ENCODE peak calls at places on chromosomes 16 and 17, in eight cellular contexts. T is tibial nerve, M is esophagus muscularis mucosa, I is H1, R is SK-N-SH, B is transverse colon, L is ovary, F is K562. U is an unnamed sample. For H3K36me3, the result is how much of the 10 kb centered on the place peaks cover.

GRCh38 chr17:74211929-74212261 is 1.5 kb upstream of the TTYH2 start:
- DNase-seq in T (no peak), M (no peak), I (no peak), R (no peak), B (no peak), L (no peak), F (peak), U (no peak)

GRCh38 chr17:67628580-67629013 is 89.1 kb upstream of the NOL11 start:
- DNase-seq in T (no peak), M (no peak), I (peak), R (peak), B (no peak), L (no peak), F (peak), U (peak)

GRCh38 chr17:79560527-79560926 is 50.3 kb downstream of the RBFOX3 start:
- DNase-seq in T (no peak), M (no peak), I (no peak), R (no peak), B (no peak), L (no peak), F (no peak), U (no peak)

GRCh38 chr16:72228014-72228413 is 56.1 kb upstream of the PMFBP1 start:
- DNase-seq in T (no peak), M (no peak), I (no peak), R (no peak), B (no peak), L (no peak), F (no peak), U (no peak)

GRCh38 chr17:48149174-48150106 is 41.9 kb downstream of the SNX11 start:
- DNase-seq in T (no peak), M (no peak), I (no peak), R (peak), B (no peak), L (no peak), F (peak), U (no peak)

GRCh38 chr16:10729649-10730048 is 14.0 kb upstream of the NUBP1 start:
- DNase-seq in T (no peak), M (peak), I (no peak), R (no peak), B (peak), L (no peak), F (no peak), U (no peak)

GRCh38 chr17:82088838-82089722 is 9.0 kb downstream of the FASN start:
- DNase-seq in T (no peak), M (no peak), I (no peak), R (no peak), B (no peak), L (peak), F (no peak), U (no peak)

GRCh38 chr17:58006563-58006923 is 503 bp downstream of the SRSF1 start:
- DNase-seq in T (peak), M (peak), I (no peak), R (peak), B (peak), L (peak), F (peak), U (peak)

GRCh38 chr17:12850996-12851395 is 61.7 kb downstream of the ARHGAP44 start:
- DNase-seq in T (no peak), M (no peak), I (no peak), R (no peak), B (no peak), L (no peak), F (no peak), U (no peak)

GRCh38 chr17:80538484-80538883 is 6.2 kb upstream of the RPTOR start:
- DNase-seq in T (no peak), M (no peak), I (no peak), R (no peak), B (no peak), L (no peak), F (no peak), U (no peak)

GRCh38 chr17:67221062-67221998 is 23.7 kb downstream of the HELZ start:
- DNase-seq in T (no peak), M (no peak), I (no peak), R (peak), B (no peak), L (no peak), F (peak), U (no peak)

GRCh38 chr17:39365252-39365651 is 36.2 kb downstream of the FBXL20 start:
- DNase-seq in T (no peak), M (no peak), I (no peak), R (no peak), B (no peak), L (no peak), F (no peak), U (no peak)
- TF ChIP-seq EP300 in T (peak), M (no peak), I (no peak), R (no peak), B (no peak), L (no peak), F (no peak), U (no peak)

GRCh38 chr16:89043636-89044393 is 49.8 kb upstream of the ACSF3 start:
- DNase-seq in T (no peak), M (no peak), I (no peak), R (no peak), B (no peak), L (no peak), F (no peak), U (no peak)

GRCh38 chr16:89041571-89042481 is 51.8 kb upstream of the ACSF3 start:
- DNase-seq in T (no peak), M (no peak), I (no peak), R (no peak), B (no peak), L (no peak), F (no peak), U (no peak)

GRCh38 chr16:89044394-89045180 is 49.1 kb upstream of the ACSF3 start:
- DNase-seq in T (no peak), M (no peak), I (no peak), R (peak), B (no peak), L (no peak), F (no peak), U (no peak)

GRCh38 chr16:89040861-89041570 is 52.6 kb upstream of the ACSF3 start:
- DNase-seq in T (no peak), M (no peak), I (no peak), R (no peak), B (no peak), L (no peak), F (no peak), U (no peak)

DNA sequence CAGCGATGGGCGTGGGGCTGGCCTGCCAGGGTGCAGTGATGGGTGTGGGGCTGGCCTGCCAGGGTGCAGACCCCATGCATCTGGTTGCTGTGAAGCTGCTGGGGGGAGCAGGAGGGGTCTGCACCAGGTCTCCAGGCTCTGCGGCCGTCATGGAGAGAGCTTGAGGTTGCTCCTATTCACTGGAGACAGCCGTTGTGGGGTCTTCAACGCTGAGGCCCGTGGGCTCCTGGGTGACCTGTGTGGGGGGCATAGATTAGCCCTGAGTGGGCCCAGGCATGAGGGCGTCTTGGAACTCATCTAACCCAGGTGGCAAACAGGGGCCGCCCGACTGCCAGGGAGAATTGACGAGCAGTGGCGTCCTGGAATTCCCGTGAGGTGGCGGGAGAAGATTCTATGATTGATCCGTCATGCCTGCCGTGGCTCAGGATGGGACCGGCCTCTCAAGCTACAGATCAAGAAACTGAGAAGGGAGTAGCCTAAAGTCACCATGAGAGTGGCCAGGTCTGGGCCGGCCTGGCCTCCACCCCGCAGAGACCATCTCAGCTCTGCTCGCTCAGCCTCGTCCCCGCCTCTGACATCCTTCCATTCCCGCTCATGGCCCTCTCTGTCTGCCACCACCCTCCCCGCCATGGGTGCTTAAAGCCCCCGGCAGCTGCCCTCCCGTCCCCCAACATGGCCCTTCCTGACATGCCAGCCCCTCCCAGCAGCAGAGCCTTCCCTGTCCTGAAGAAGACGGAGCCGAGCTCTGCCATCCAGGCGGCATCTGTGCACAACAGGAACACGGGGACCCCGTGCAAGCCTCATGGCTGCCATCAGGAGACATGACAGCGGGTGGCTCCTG is 50.7 kb upstream of the ACSF3 start:
- DNase-seq in T (no peak), M (no peak), I (no peak), R (no peak), B (no peak), L (no peak), F (no peak), U (no peak)
- H3K36me3 ChIP-seq in T (under half), M (under half), I (under half), R (under half), B (under half), L (under half), F (under half), U (under half)

DNA sequence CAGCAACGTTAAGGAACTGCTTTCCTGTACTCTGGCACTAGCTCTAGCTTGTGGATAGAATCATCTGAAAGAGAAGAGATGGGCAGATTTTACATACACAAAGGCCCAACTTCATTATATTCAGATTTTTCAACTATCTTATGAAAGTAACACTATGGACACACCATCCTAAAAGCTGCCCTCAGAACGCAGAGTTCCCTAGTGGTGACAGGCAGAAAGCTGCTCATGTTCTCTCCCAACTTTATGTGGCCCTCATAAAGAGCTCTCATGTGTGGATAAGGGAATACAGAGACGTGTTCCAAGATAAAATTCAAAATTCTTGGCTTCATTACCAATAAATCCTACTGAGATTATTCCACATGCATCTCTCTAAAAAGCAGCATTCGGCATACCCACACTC is 1.5 kb downstream of the CFAP20 start:
- DNase-seq in T (no peak), M (no peak), I (no peak), R (no peak), B (no peak), L (no peak), F (no peak), U (no peak)
- TF ChIP-seq EP300 in T (no peak), M (no peak), I (no peak), R (no peak), B (no peak), L (no peak), F (no peak), U (no peak)

GRCh38 chr17:64060331-64060730 is 39.9 kb upstream of the ICAM2 start:
- DNase-seq in T (no peak), M (no peak), I (no peak), R (no peak), B (no peak), L (no peak), F (no peak), U (no peak)
- H3K36me3 ChIP-seq in T (half or more), M (half or more), I (under half), R (under half), B (under half), L (under half), F (under half), U (half or more)

DNA sequence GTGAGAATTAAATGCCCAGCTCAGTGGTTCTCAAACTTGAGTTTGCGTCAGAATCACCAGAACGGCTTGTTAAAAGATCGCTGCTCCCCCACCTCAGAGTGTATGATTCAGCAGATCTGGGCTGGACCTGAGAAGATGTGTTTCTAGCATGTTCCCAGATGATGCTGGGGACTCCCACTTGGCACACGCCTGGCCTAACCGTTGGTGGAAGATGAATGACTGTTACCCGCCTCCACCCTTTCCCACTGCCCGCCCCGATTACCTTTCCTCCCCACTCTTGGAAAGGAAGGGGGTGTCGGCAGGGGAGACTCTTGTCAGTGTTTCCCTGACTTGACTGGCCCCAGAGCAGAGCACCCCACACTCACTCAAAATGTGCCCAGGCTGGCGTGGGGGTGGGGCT is 29.2 kb upstream of the ABCC3 start:
- DNase-seq in T (no peak), M (no peak), I (no peak), R (no peak), B (no peak), L (no peak), F (peak), U (no peak)
- TF ChIP-seq EP300 in T (no peak), M (no peak), I (no peak), R (no peak), B (no peak), L (no peak), F (no peak), U (no peak)

GRCh38 chr16:67199808-67200198 is 872 bp downstream of the ELMO3 start:
- DNase-seq in T (no peak), M (no peak), I (no peak), R (peak), B (peak), L (peak), F (no peak), U (no peak)
- H3K36me3 ChIP-seq in T (half or more), M (half or more), I (under half), R (half or more), B (under half), L (under half), F (half or more), U (half or more)

DNA sequence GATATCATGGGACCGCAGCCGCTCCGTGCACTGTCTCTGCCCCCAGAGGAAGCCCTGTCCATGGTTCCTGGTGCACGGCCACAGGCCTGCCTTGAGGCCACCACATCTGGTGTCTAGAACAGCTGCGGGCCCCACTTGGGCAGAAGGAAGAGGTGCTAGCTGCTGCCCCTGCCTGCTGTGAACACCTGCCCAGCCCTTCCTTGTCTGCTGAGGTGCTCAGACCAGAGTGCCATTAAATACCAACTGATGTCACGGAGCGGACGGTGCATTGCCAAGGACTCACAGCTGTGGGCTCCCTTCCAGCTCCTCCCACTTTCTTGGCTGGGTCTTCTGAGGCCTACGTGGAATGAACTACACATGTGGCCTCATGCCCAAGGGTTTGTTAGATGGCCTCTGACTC is 146.1 kb downstream of the RAB11FIP4 start:
- DNase-seq in T (no peak), M (no peak), I (no peak), R (no peak), B (peak), L (peak), F (no peak), U (peak)
- TF ChIP-seq EP300 in T (no peak), M (no peak), I (no peak), R (no peak), B (no peak), L (no peak), F (no peak), U (no peak)

DNA sequence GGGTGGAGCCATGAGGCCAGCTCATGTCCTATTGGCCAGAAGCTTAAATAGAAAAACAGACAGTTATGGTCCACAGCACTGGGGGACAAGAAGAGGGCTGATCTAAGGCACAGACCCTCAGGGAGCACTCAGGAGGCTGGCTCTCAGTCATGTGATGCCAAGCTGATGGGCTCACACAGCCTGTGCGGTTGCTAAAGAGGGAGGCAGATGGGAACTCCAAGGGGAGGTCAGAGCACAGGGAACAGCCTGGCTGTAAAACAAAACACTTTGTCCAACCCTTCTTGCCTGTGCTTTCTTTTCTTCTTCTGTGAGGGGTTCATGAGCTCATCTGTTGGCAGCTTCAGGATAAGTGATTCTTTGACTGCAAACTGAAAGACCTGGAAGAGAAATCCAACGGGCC is 27.2 kb downstream of the CNTNAP1 start:
- DNase-seq in T (no peak), M (no peak), I (no peak), R (no peak), B (no peak), L (no peak), F (no peak), U (no peak)
- H3K36me3 ChIP-seq in T (half or more), M (half or more), I (under half), R (half or more), B (half or more), L (under half), F (half or more), U (half or more)

DNA sequence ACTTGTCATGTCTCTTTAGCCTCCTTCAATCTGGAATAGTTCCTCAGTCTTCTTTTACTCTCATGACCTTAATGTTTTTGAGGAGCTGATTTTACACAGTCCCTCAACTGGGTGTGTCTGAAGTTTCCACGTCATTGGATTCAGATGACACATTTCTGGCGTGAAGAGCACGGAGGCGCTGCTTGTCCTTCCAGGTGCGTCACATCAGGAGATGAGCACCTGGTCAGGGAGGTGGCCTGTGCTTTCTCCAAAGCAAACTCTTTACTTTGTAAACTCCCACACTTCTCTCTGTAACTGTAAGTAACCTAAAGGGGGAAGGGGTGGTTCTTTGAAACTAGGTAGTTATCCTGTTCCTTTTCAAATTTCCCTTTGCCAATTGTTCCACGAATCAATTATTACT is 52.5 kb upstream of the MNT start:
- DNase-seq in T (no peak), M (no peak), I (no peak), R (no peak), B (no peak), L (no peak), F (no peak), U (no peak)
- TF ChIP-seq EP300 in T (no peak), M (no peak), I (no peak), R (no peak), B (no peak), L (no peak), F (no peak), U (no peak)

DNA sequence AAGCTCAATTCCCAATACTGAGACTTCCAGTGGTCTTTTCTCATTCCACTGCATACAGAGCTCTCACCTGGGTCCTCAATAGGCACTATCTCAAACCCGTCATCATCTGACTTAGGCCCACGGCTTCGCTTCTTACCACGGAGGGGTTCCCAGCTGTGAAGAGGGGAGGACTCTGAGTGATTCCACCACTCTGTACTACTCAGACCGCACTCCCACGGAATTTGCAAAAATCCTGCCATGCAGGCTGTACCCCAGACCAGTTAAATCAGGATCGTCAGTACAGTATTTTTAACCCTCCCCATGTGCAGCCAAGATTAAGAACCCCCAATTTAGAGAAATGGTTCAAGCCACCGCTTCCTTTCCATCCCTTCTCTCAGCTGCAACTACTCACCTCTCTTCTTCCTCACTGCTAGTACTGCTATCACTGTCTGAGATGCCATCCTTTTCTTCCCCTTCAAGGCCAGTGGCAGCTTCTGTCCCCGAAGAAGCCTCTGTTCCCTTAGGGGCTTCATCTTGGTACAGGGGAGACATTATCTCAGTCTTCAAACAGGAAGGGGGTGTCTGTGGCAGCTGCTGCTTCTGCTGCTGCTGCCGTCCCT is 6.2 kb upstream of the PSMC5 start:
- DNase-seq in T (no peak), M (no peak), I (no peak), R (no peak), B (no peak), L (no peak), F (no peak), U (no peak)
- H3K36me3 ChIP-seq in T (half or more), M (half or more), I (half or more), R (half or more), B (half or more), L (under half), F (half or more), U (half or more)

U was measured in stomach.